ENCODE peak calls at places on chromosomes 1 and 21, in four cellular contexts. G is effector memory CD4-positive, alpha-beta T cell; B is AG08396; U is heart right ventricle. X is an unnamed sample.

GRCh38 chr1:44346184-44346583 is 8.9 kb downstream of the ERI3 start:
- DNase-seq in G (no peak), B (no peak), U (no peak), X (no peak)

GRCh38 chr21:32314806-32315205 is 16.2 kb downstream of the MRAP start:
- DNase-seq in G (no peak), B (no peak), U (no peak), X (no peak)

GRCh38 chr1:191757003-191757402 is 401.3 kb upstream of the RGS18 start:
- DNase-seq in G (no peak), B (no peak), U (no peak), X (no peak)

GRCh38 chr1:213982814-213983588 is 4.8 kb upstream of the PROX1 start:
- DNase-seq in G (no peak), B (no peak), U (no peak), X (peak)

GRCh38 chr1:9927259-9927658 is 15.9 kb downstream of the LZIC start:
- DNase-seq in G (no peak), B (no peak), U (no peak), X (no peak)

GRCh38 chr1:230101556-230101955 is 34.5 kb downstream of the GALNT2 start:
- DNase-seq in G (no peak), B (no peak), U (no peak), X (no peak)

GRCh38 chr1:41479000-41479807 is 5.3 kb downstream of the EDN2 start:
- DNase-seq in G (no peak), B (peak), U (no peak), X (no peak)

GRCh38 chr1:19309123-19309813 is 2.7 kb downstream of the AKR7A2 start:
- DNase-seq in G (no peak), B (peak), U (no peak), X (no peak)

GRCh38 chr1:25501235-25502058 is 42.0 kb upstream of the LDLRAP1 start:
- DNase-seq in G (no peak), B (no peak), U (no peak), X (peak)

GRCh38 chr1:220710333-220710732 is 20.2 kb downstream of the C1orf115 start:
- DNase-seq in G (no peak), B (no peak), U (no peak), X (no peak)

GRCh38 chr1:46489169-46489637 is 433 bp upstream of the DMBX1 start:
- DNase-seq in G (no peak), B (no peak), U (no peak), X (no peak)

GRCh38 chr1:243266231-243266630 is 10.4 kb downstream of the SDCCAG8 start:
- DNase-seq in G (no peak), B (no peak), U (no peak), X (no peak)

GRCh38 chr1:228364706-228365213 is 41.9 kb downstream of the TRIM11 start:
- DNase-seq in G (no peak), B (no peak), U (no peak), X (no peak)

GRCh38 chr1:26288311-26288941 is 8.5 kb downstream of the SH3BGRL3 start:
- DNase-seq in G (peak), B (no peak), U (no peak), X (no peak)

GRCh38 chr1:29793101-29793546 is 556.8 kb downstream of the PTPRU start:
- DNase-seq in G (no peak), B (peak), U (peak), X (peak)

GRCh38 chr21:44063151-44063912 is 43.9 kb upstream of the PWP2 start:
- DNase-seq in G (no peak), B (no peak), U (no peak), X (no peak)

GRCh38 chr1:213055087-213055591 is 4.1 kb downstream of the RPS6KC1 start:
- DNase-seq in G (no peak), B (no peak), U (no peak), X (no peak)

GRCh38 chr1:59814180-59814900 is 409 bp upstream of the HOOK1 start:
- DNase-seq in G (peak), B (peak), U (peak), X (peak)

GRCh38 chr1:93619507-93620168 is 62.0 kb downstream of the BCAR3 start:
- DNase-seq in G (no peak), B (no peak), U (no peak), X (no peak)

GRCh38 chr1:3903141-3904005 is 3.3 kb upstream of the C1orf174 start:
- DNase-seq in G (no peak), B (no peak), U (no peak), X (no peak)

GRCh38 chr1:45752441-45753052 is 2.1 kb upstream of the IPP start:
- DNase-seq in G (no peak), B (peak), U (no peak), X (no peak)

GRCh38 chr21:26800455-26801454 is 44.5 kb downstream of the ADAMTS1 start:
- DNase-seq in G (no peak), B (no peak), U (peak), X (no peak)

GRCh38 chr1:65469889-65470340 is 49.4 kb downstream of the LEPR start:
- DNase-seq in G (no peak), B (no peak), U (peak), X (no peak)

GRCh38 chr1:44237721-44238457 is 24.6 kb downstream of the DMAP1 start:
- DNase-seq in G (no peak), B (peak), U (no peak), X (peak)

GRCh38 chr1:17617787-17618557 is 78.5 kb downstream of the ARHGEF10L start:
- DNase-seq in G (no peak), B (peak), U (peak), X (no peak)

GRCh38 chr1:57747818-57748217 is 324.0 kb upstream of the DAB1 start:
- DNase-seq in G (no peak), B (no peak), U (no peak), X (no peak)

GRCh38 chr1:230807029-230807428 is 59.8 kb downstream of the CAPN9 start:
- DNase-seq in G (no peak), B (no peak), U (peak), X (no peak)

GRCh38 chr21:29091032-29091431 is 17.6 kb upstream of the CCT8 start:
- DNase-seq in G (no peak), B (peak), U (no peak), X (no peak)

GRCh38 chr1:180288232-180288818 is 58.3 kb downstream of the LHX4 start:
- DNase-seq in G (no peak), B (no peak), U (no peak), X (no peak)

GRCh38 chr1:106200711-106201110 is 855.8 kb upstream of the PRMT6 start:
- DNase-seq in G (no peak), B (no peak), U (no peak), X (no peak)

GRCh38 chr21:42438316-42439205 is 34.9 kb downstream of the UBASH3A start:
- DNase-seq in G (no peak), B (no peak), U (no peak), X (no peak)

X was measured in glutamatergic neuron.